ENCODE peak calls at places on chromosomes 13 and 19, in six cellular contexts. G is RWPE2, A is pancreas, J is left lung, F is Panc1, O is SK-N-SH. E is an unnamed sample.

GRCh38 chr19:7326105-7326877 is 22.4 kb upstream of the ARHGEF18 start:
- DNase-seq in J (no peak), O (no peak), G (no peak), A (no peak), F (peak; percentile 10), E (peak; percentile 10)

GRCh38 chr19:45508931-45509691 is 1.8 kb downstream of the VASP start:
- DNase-seq in A (peak; percentile 77), J (peak; percentile 94), F (no peak), O (peak; percentile 87), G (no peak), E (peak; percentile 20)

GRCh38 chr19:43743059-43743458 is 11.7 kb downstream of the SMG9 start:
- DNase-seq in G (no peak), J (no peak), A (no peak), F (no peak), O (no peak), E (no peak)

GRCh38 chr19:4691383-4691782 is 21.2 kb upstream of the MYDGF start:
- DNase-seq in G (no peak), F (no peak), J (no peak), A (no peak), O (no peak), E (no peak)

GRCh38 chr19:17549088-17549740 is 6.2 kb upstream of the COLGALT1 start:
- DNase-seq in G (no peak), O (no peak), F (no peak), J (no peak), A (no peak), E (no peak)

GRCh38 chr19:9877775-9878510 is 42.8 kb downstream of the PIN1 start:
- DNase-seq in G (no peak), A (no peak), O (no peak), J (no peak), F (no peak), E (peak; percentile 78)

GRCh38 chr13:110457361-110457760 is 104.2 kb downstream of the RAB20 start:
- DNase-seq in A (no peak), G (no peak), F (no peak), J (no peak), O (no peak), E (no peak)

GRCh38 chr19:5691205-5691929 is 1.3 kb downstream of the RPL36 start:
- DNase-seq in J (peak; percentile 84), O (peak; percentile 67), A (peak; percentile 77), G (no peak), F (no peak), E (peak; percentile 29)

GRCh38 chr19:1252221-1252817 is 3.9 kb downstream of the MIDN start:
- DNase-seq in A (no peak), J (peak; percentile 96), G (peak; percentile 92), O (peak; percentile 55), F (no peak), E (peak; percentile 90)

GRCh38 chr13:58134012-58134411 is 502.5 kb downstream of the PCDH17 start:
- DNase-seq in A (peak; percentile 19), J (no peak), F (no peak), G (no peak), O (no peak), E (no peak)

GRCh38 chr13:50323440-50324070 is 308.3 kb downstream of the KCNRG start:
- DNase-seq in A (no peak), G (no peak), F (no peak), O (no peak), J (no peak), E (peak; percentile 90)

GRCh38 chr19:56837004-56837403 is 3.5 kb downstream of the PEG3 start:
- DNase-seq in G (no peak), A (no peak), J (peak; percentile 30), F (no peak), O (peak; percentile 10), E (no peak)

GRCh38 chr13:72500851-72501250 is 226.6 kb downstream of the MZT1 start:
- DNase-seq in J (no peak), G (no peak), O (no peak), A (no peak), F (no peak), E (peak; percentile 66)

GRCh38 chr13:111303559-111303958 is 16.9 kb upstream of the TEX29 start:
- DNase-seq in J (peak; percentile 45), G (no peak), A (no peak), O (no peak), F (no peak), E (no peak)

GRCh38 chr19:38921420-38922274 is 8.9 kb downstream of the SARS2 start:
- DNase-seq in J (no peak), O (no peak), F (no peak), A (peak; percentile 54), G (no peak), E (no peak)

GRCh38 chr13:25678398-25678797 is 306.6 kb downstream of the ATP8A2 start:
- DNase-seq in O (no peak), A (peak; percentile 63), F (no peak), J (no peak), G (no peak), E (no peak)

GRCh38 chr19:15199652-15200574 is 882 bp downstream of the NOTCH3 start:
- DNase-seq in G (no peak), O (peak; percentile 91), A (peak; percentile 73), J (peak; percentile 79), F (no peak), E (peak; percentile 47)

GRCh38 chr13:93146584-93147292 is 79.9 kb upstream of the GPC6 start:
- DNase-seq in J (no peak), A (no peak), O (no peak), G (no peak), F (no peak), E (peak; percentile 22)

GRCh38 chr13:41700790-41701310 is 243.5 kb downstream of the RGCC start:
- DNase-seq in A (no peak), O (peak; percentile 9), G (no peak), J (no peak), F (no peak), E (peak; percentile 35)

GRCh38 chr19:21604941-21605548 is 99.6 kb downstream of the ZNF429 start:
- DNase-seq in G (no peak), F (no peak), A (no peak), O (no peak), J (no peak), E (peak; percentile 71)

GRCh38 chr13:100855151-100855550 is 180.6 kb upstream of the TMTC4 start:
- DNase-seq in A (no peak), O (no peak), G (no peak), J (no peak), F (no peak), E (no peak)

GRCh38 chr13:114151031-114151430 is 18.6 kb upstream of the RASA3 start:
- DNase-seq in O (peak; percentile 7), F (no peak), G (peak; percentile 27), J (no peak), A (no peak), E (no peak)

GRCh38 chr13:111202745-111203144 is 87.6 kb downstream of the ARHGEF7 start:
- DNase-seq in J (no peak), F (no peak), G (no peak), A (no peak), O (peak; percentile 69), E (peak; percentile 65)

GRCh38 chr13:85521586-85521985 is 277.6 kb downstream of the SLITRK6 start:
- DNase-seq in A (no peak), J (no peak), F (no peak), G (no peak), O (no peak), E (no peak)

DNA sequence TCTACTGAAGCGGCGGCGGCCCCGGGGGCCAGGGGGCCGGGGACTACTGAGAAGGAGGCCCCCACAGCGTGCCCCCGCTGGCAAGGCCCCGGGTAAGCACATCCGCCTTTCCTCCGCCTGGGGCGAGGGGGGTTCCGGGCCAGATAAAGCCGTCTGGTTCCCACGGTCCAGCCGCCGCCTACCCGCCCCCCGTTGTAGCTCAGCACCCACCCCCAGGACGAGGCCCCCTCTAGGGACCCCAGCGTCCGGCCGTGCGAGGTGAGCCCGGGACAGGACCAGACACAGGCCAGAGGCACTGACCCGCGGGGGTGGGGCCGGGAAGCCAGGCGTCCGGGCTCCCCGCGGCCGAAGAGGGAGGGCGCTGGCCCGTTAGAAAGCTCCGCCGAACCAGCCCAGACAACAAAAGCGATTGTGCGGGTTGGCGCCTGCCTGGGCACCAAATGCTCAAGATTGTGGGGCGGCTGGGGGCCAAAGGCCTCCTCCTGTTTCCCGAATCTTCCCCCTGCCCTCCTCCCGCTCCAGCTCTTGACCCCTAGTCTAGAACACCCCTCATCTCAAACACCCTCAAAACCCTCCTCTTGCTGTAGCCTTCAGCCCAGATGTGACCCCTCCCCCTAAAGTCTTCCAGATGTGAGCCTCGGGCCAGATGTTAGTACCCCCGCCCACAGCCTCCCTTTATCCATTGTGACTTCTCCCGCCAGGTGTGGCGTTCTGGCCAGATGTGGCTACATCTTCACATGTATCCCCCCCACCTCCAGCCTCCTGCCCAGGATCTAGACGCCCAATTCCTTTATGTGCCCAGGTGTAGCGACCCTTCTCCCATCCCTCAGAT is 867 bp upstream of the LTBP4 start:
- DNase-seq in F (no peak), J (peak; percentile 82), G (no peak), O (no peak), A (no peak), E (no peak)
- H3K4me3 ChIP-seq in F (no peak overlapping the region), J (no peak overlapping the region), G (no peak overlapping the region), O (no peak overlapping the region), A (no peak overlapping the region), E (no peak overlapping the region)

GRCh38 chr13:60398949-60399589 is 2.0 kb downstream of the TDRD3 start:
- DNase-seq in J (no peak), O (no peak), F (no peak), G (no peak), A (no peak), E (peak; percentile 19)

GRCh38 chr13:60397693-60398437 is 845 bp downstream of the TDRD3 start:
- DNase-seq in G (peak; percentile 51), A (peak; percentile 82), O (peak; percentile 26), J (peak; percentile 93), F (no peak), E (peak; percentile 33)

GRCh38 chr13:60396008-60396782 is 825 bp upstream of the TDRD3 start:
- DNase-seq in F (peak; percentile 54), A (peak; percentile 93), J (peak; percentile 96), O (peak; percentile 93), G (peak; percentile 88), E (peak; percentile 89)

GRCh38 chr13:60398438-60398891 is 1.4 kb downstream of the TDRD3 start:
- DNase-seq in J (no peak), F (no peak), A (no peak), O (no peak), G (no peak), E (no peak)

GRCh38 chr13:60396783-60397692 is at the start of gene TDRD3:
- DNase-seq in J (peak; percentile 95), A (peak; percentile 91), O (peak; percentile 90), G (peak; percentile 72), F (peak; percentile 53), E (peak; percentile 75)
- TF ChIP-seq CTCF in J (peak; percentile 71), A (peak; percentile 45), O (peak; percentile 92), G (peak; percentile 83), F (peak; percentile 86), E (peak; percentile 92)

GRCh38 chr13:75685239-75685697 is 49.1 kb downstream of the LMO7 start:
- DNase-seq in O (no peak), A (no peak), J (no peak), G (no peak), F (no peak), E (peak; percentile 93)
- H3K27me3 ChIP-seq in O (no peaks in the 10 kb centered on the region), A (no peaks in the 10 kb centered on the region), J (no peaks in the 10 kb centered on the region), G (no peaks in the 10 kb centered on the region), F (no peaks in the 10 kb centered on the region), E (no peaks in the 10 kb centered on the region)

GRCh38 chr19:42563352-42564210 is 31.1 kb downstream of the CEACAM8 start:
- DNase-seq in F (peak; percentile 22), A (no peak), J (no peak), G (no peak), O (peak; percentile 63), E (peak; percentile 44)

GRCh38 chr19:42555801-42556200 is 27.5 kb upstream of the CEACAM1 start:
- DNase-seq in J (no peak), A (no peak), O (no peak), F (no peak), G (no peak), E (no peak)

GRCh38 chr19:42560731-42561130 is 32.5 kb upstream of the CEACAM1 start:
- DNase-seq in J (no peak), A (no peak), O (no peak), F (no peak), G (no peak), E (no peak)

GRCh38 chr19:42561512-42561911 is 33.2 kb downstream of the CEACAM8 start:
- DNase-seq in F (no peak), G (no peak), O (no peak), J (no peak), A (no peak), E (no peak)
- H3K4me3 ChIP-seq in F (no peak overlapping the region), G (no peak overlapping the region), O (no peak overlapping the region), J (no peak overlapping the region), A (no peak overlapping the region), E (no peak overlapping the region)

E was measured in bronchial epithelial cell.